ENCODE peak calls at places on chromosomes 1 and 21, in nine cellular contexts. G is A549; J is MM.1S; S is transverse colon; P is heart right ventricle; O is cardiac muscle cell; T is CD4-positive, alpha-beta T cell; Y is heart left ventricle; D is colonic mucosa. E is an unnamed sample.

GRCh38 chr1:213122514-213122929 is 71.5 kb downstream of the RPS6KC1 start:
- DNase-seq in G (no peak), J (peak; percentile 74), S (no peak), P (no peak), O (peak; percentile 73), T (no peak), Y (no peak), D (no peak), E (no peak)

GRCh38 chr1:219324629-219325367 is 151.1 kb downstream of the LYPLAL1 start:
- DNase-seq in G (peak; percentile 13), J (no peak), S (no peak), P (no peak), O (no peak), T (no peak), Y (no peak), D (no peak), E (no peak)

GRCh38 chr1:33918368-33918767 is 54.5 kb downstream of the HMGB4 start:
- DNase-seq in G (no peak), J (no peak), S (no peak), P (no peak), O (no peak), T (no peak), Y (no peak), D (no peak), E (no peak)

GRCh38 chr1:243407284-243408018 is 151.6 kb downstream of the SDCCAG8 start:
- DNase-seq in G (no peak), J (no peak), S (no peak), P (no peak), O (no peak), T (no peak), Y (no peak), D (no peak), E (no peak)

GRCh38 chr1:221782970-221783369 is 41.1 kb upstream of the DUSP10 start:
- DNase-seq in G (no peak), J (no peak), S (no peak), P (no peak), O (no peak), T (no peak), Y (no peak), D (no peak), E (no peak)

GRCh38 chr1:169129109-169129789 is 22.8 kb downstream of the ATP1B1 start:
- DNase-seq in G (no peak), J (no peak), S (no peak), P (no peak), O (no peak), T (no peak), Y (no peak), D (no peak), E (no peak)

GRCh38 chr1:234214129-234214910 is 158.9 kb upstream of the COA6 start:
- DNase-seq in G (no peak), J (no peak), S (peak; percentile 14), P (no peak), O (peak; percentile 62), T (peak; percentile 50), Y (peak; percentile 75), D (no peak), E (peak; percentile 66)

GRCh38 chr1:109624215-109625010 is 4.8 kb downstream of the AMPD2 start:
- DNase-seq in G (no peak), J (no peak), S (no peak), P (no peak), O (no peak), T (no peak), Y (peak; percentile 55), D (no peak), E (no peak)

GRCh38 chr1:38551318-38551717 is 308.3 kb downstream of the RRAGC start:
- DNase-seq in G (no peak), J (no peak), S (no peak), P (no peak), O (no peak), T (no peak), Y (no peak), D (no peak), E (no peak)

GRCh38 chr1:203158423-203158822 is 17.2 kb downstream of the MYBPH start:
- DNase-seq in G (no peak), J (no peak), S (no peak), P (no peak), O (no peak), T (no peak), Y (no peak), D (no peak), E (no peak)

GRCh38 chr1:220528679-220529529 is 968 bp downstream of the MARK1 start:
- DNase-seq in G (no peak), J (no peak), S (peak; percentile 9), P (peak; percentile 19), O (peak; percentile 44), T (no peak), Y (no peak), D (peak; percentile 26), E (peak; percentile 60)

GRCh38 chr1:160070243-160071163 is 543 bp upstream of the KCNJ10 start:
- DNase-seq in G (peak; percentile 67), J (peak; percentile 65), S (peak; percentile 79), P (peak; percentile 82), O (peak; percentile 84), T (peak; percentile 69), Y (peak; percentile 90), D (peak; percentile 69), E (peak; percentile 88)

GRCh38 chr1:184970691-184971161 is 3.6 kb downstream of the NIBAN1 start:
- DNase-seq in G (no peak), J (no peak), S (no peak), P (no peak), O (no peak), T (no peak), Y (no peak), D (no peak), E (no peak)

GRCh38 chr1:66217021-66217420 is 316.9 kb upstream of the SGIP1 start:
- DNase-seq in G (peak; percentile 26), J (no peak), S (no peak), P (no peak), O (no peak), T (no peak), Y (no peak), D (no peak), E (no peak)

GRCh38 chr1:15153184-15153841 is at the start of gene TMEM51:
- DNase-seq in G (peak; percentile 46), J (peak; percentile 38), S (peak; percentile 87), P (peak; percentile 56), O (peak; percentile 93), T (no peak), Y (peak; percentile 87), D (peak; percentile 86), E (peak; percentile 73)

GRCh38 chr1:201888282-201889033 is at the start of gene SHISA4:
- DNase-seq in G (peak; percentile 86), J (no peak), S (peak; percentile 54), P (peak; percentile 84), O (peak; percentile 54), T (no peak), Y (peak; percentile 89), D (peak; percentile 54), E (peak; percentile 97)

GRCh38 chr1:109509176-109510134 is at the start of gene AMIGO1:
- DNase-seq in G (peak; percentile 35), J (peak; percentile 43), S (peak; percentile 65), P (peak; percentile 56), O (peak; percentile 87), T (peak; percentile 58), Y (no peak), D (peak; percentile 53), E (peak; percentile 71)

DNA sequence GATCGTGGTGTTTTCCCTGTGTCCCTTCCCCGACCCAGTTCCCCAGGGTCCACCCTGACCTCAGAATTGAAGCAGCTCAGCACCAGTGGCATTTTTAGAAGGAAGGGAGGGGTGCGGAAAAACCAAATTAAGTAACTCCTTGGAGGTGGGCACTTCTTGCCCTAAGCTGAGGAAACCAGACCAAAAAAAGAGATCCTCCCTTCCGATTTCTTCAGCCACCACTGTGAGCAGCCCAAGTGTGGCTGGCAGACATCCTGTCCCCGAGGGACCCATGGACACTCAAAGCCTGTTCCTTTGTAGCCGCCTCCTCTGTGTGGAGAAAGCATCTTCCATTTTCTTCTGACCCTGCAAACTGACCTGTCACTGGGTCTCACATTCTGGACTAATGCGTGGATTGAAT is 31.3 kb downstream of the KIRREL1 start:
- DNase-seq in G (no peak), J (no peak), S (no peak), P (no peak), O (no peak), T (no peak), Y (no peak), D (no peak), E (no peak)
- H3K27ac ChIP-seq in G (no peak overlapping the region), J (no peak overlapping the region), S (peak overlapping the region; percentile 26), P (peak overlapping the region; percentile 49), O (no peak overlapping the region), T (no peak overlapping the region), Y (peak overlapping the region; percentile 43), D (no peak overlapping the region), E (peak overlapping the region; percentile 43)

GRCh38 chr1:226006686-226007085 is 7.5 kb upstream of the SDE2 start:
- DNase-seq in G (no peak), J (no peak), S (no peak), P (no peak), O (no peak), T (no peak), Y (no peak), D (no peak), E (no peak)
- H3K27ac ChIP-seq in G (no peak overlapping the region), J (no peak overlapping the region), S (no peak overlapping the region), P (no peak overlapping the region), O (no peak overlapping the region), T (no peak overlapping the region), Y (no peak overlapping the region), D (no peak overlapping the region), E (no peak overlapping the region)

DNA sequence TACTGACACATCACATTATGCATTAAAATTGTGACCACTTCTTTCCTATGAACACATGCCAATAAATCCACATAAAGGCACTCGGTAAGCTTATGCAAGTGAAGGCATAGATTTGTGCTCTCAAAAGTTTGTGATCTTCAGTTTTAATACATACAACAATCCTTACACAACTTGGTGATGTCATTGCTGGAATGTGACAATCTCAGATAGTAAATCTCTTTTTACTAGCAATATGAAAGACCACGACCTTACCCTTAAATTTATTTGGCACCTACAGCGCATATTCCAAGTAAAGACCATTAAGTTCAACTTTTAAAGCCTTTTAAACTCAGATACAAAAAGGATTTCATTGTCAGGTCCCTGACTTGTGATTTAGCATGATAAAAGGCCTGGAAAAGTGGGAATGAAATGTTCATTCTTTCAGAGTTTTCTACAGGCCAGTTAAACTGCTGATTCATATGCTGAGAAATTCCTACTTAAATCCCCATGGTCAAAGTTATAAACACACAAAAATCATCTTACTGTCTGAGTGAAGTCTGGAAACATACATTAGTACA is 157.4 kb downstream of the SIPA1L2 start:
- DNase-seq in G (no peak), J (no peak), S (no peak), P (no peak), O (no peak), T (no peak), Y (no peak), D (no peak), E (no peak)
- H3K27ac ChIP-seq in G (no peak overlapping the region), J (no peak overlapping the region), S (no peak overlapping the region), P (no peak overlapping the region), O (no peak overlapping the region), T (no peak overlapping the region), Y (no peak overlapping the region), D (no peak overlapping the region), E (no peak overlapping the region)

DNA sequence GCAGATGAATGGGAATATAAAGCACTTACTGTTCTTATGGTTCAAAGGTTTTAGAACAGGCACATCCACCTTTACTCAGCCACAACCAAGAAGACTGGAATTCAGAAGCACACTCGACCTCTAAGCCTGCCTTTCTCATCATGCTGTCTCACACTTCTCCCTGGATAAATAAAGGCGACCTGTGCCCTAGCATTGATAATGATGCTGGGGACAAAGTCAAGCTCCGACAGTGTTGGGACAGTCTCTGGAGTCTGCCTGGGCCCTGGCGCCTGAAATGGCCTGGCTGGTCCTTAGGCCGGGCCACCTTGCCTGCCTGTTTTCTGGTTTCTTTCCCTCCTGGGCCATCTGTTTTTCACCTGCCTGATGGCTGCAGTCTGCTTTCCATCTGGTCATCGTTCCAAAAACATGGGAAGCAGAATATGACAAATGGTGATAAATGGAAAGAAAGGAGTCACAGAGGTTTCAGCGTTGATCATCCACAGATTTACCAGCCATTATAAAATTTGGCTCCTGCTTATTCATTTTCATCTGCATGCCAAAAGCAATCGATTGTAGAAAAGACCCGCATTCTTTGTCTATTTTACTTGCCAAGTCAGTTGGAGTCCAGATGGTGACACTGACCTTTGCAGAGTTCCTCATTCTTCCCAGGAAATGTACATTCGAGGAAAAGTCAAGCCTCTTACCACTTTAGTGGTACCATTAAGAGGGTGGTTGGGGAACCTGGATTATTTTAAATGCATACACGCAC is 91.2 kb upstream of the KCNJ15 start:
- DNase-seq in G (no peak), J (no peak), S (no peak), P (no peak), O (no peak), T (no peak), Y (no peak), D (no peak), E (no peak)
- H3K27ac ChIP-seq in G (no peak overlapping the region), J (no peak overlapping the region), S (no peak overlapping the region), P (no peak overlapping the region), O (no peak overlapping the region), T (no peak overlapping the region), Y (no peak overlapping the region), D (no peak overlapping the region), E (no peak overlapping the region)